ENCODE peak calls at places on chromosomes 7 and 10, in four cellular contexts. W is breast epithelium, I is HCT116, V is SK-N-SH. T is an unnamed sample.

GRCh38 chr7:16465469-16466086 is at the start of gene SOSTDC1:
- DNase-seq in V (peak), I (no peak), W (no peak), T (peak)

GRCh38 chr7:27616186-27616491 is 46.5 kb downstream of the HIBADH start:
- DNase-seq in W (no peak), V (no peak), I (no peak), T (no peak)

GRCh38 chr7:66731986-66732385 is 8.5 kb upstream of the RABGEF1 start:
- DNase-seq in I (no peak), V (peak), W (no peak), T (no peak)

GRCh38 chr10:44567471-44567870 is 182.6 kb upstream of the CXCL12 start:
- DNase-seq in I (no peak), V (no peak), W (no peak), T (no peak)

GRCh38 chr10:82628373-82628772 is 753.4 kb downstream of the NRG3 start:
- DNase-seq in V (no peak), I (no peak), W (no peak), T (no peak)

GRCh38 chr7:47766151-47766550 is 182.1 kb downstream of the PKD1L1 start:
- DNase-seq in V (no peak), I (no peak), W (no peak), T (no peak)

GRCh38 chr10:3364768-3365480 is 192.3 kb upstream of the PITRM1 start:
- DNase-seq in I (no peak), W (no peak), V (no peak), T (no peak)

GRCh38 chr10:19922236-19922963 is 106.2 kb downstream of the PLXDC2 start:
- DNase-seq in I (no peak), W (peak), V (no peak), T (peak)

GRCh38 chr10:26697163-26697921 is at the start of gene PDSS1:
- DNase-seq in W (peak), V (peak), I (peak), T (no peak)

GRCh38 chr7:56097700-56098099 is 4.9 kb upstream of the PHKG1 start:
- DNase-seq in W (no peak), I (no peak), V (no peak), T (no peak)

GRCh38 chr10:63200416-63200815 is 67.3 kb downstream of the NRBF2 start:
- DNase-seq in W (no peak), V (no peak), I (no peak), T (no peak)

GRCh38 chr7:36135700-36136099 is 17.4 kb upstream of the EEPD1 start:
- DNase-seq in I (no peak), W (no peak), V (no peak), T (no peak)

GRCh38 chr7:35988105-35988504 is 164.9 kb upstream of the EEPD1 start:
- DNase-seq in I (no peak), V (no peak), W (no peak), T (no peak)

GRCh38 chr7:106450716-106451115 is 165.9 kb upstream of the NAMPT start:
- DNase-seq in W (no peak), V (no peak), I (no peak), T (no peak)

GRCh38 chr7:106448346-106448991 is 163.7 kb upstream of the NAMPT start:
- DNase-seq in I (no peak), V (no peak), W (no peak), T (no peak)

GRCh38 chr7:106447318-106447847 is 162.6 kb upstream of the NAMPT start:
- DNase-seq in W (no peak), V (no peak), I (no peak), T (no peak)

GRCh38 chr7:106451171-106451570 is 166.4 kb upstream of the NAMPT start:
- DNase-seq in I (no peak), W (no peak), V (no peak), T (no peak)

GRCh38 chr7:106448992-106449859 is 164.4 kb upstream of the NAMPT start:
- DNase-seq in W (no peak), V (no peak), I (no peak), T (no peak)
- H3K27ac ChIP-seq in W (peak), V (no peak), I (no peak), T (peak)

GRCh38 chr7:2151235-2151634 is 81.5 kb downstream of the MAD1L1 start:
- DNase-seq in W (no peak), V (peak), I (no peak), T (no peak)

GRCh38 chr7:2152646-2153045 is 80.1 kb downstream of the MAD1L1 start:
- DNase-seq in I (no peak), W (no peak), V (no peak), T (no peak)

GRCh38 chr7:2150445-2150815 is 82.3 kb downstream of the MAD1L1 start:
- DNase-seq in I (no peak), W (no peak), V (no peak), T (no peak)

GRCh38 chr7:2154121-2154520 is 78.6 kb downstream of the MAD1L1 start:
- DNase-seq in V (no peak), I (no peak), W (no peak), T (no peak)

DNA sequence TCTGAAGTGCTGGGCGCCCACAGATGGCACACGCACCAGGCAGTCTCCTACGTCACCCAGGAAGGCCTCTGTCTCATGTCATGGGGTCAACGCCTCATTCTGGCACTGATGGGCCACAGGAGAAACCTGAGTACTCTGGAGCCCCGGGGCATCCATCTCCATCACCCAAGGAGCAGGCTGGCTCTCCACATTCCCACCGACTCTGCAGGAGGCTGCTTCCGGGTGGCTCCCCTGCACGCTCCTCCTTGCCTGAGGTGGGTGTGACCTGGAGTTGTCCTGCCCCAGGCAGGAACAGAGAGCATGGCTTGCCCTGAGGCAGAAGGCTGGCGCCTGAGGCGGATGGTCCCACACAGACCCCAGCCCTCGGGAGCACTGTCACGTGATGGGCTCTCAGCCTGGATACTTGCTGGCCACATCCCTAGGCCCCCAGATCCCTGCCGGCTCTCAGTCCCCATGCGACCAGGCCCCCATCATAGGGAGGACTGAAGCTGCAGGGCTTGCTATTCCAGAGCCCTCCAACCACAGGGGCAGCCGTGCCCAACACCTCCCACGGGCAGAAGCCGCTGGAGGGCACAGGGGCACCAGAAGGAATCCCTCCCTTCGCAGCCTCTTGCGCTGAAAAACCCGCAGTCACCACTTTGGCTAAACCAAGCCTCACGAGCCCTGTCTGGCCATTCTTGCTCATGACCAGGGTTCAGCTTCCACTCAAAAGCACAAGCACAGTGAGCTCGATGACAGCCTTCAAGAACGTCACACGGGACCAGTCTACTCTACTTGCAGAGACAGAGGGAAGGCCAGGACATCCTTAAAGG is 80.7 kb downstream of the MAD1L1 start:
- DNase-seq in V (peak), I (no peak), W (no peak), T (no peak)
- H3K27ac ChIP-seq in V (no peak), I (no peak), W (no peak), T (no peak)

GRCh38 chr7:94344826-94345225 is 49.9 kb upstream of the COL1A2 start:
- DNase-seq in W (no peak), V (no peak), I (no peak), T (no peak)
- H3K27ac ChIP-seq in W (no peak), V (peak), I (no peak), T (no peak)

GRCh38 chr7:40263752-40264390 is 129.1 kb downstream of the SUGCT start:
- DNase-seq in V (no peak), I (no peak), W (no peak), T (no peak)

GRCh38 chr7:40267583-40267982 is 132.8 kb downstream of the SUGCT start:
- DNase-seq in V (no peak), I (no peak), W (no peak), T (no peak)

GRCh38 chr7:40268836-40269235 is 134.0 kb downstream of the SUGCT start:
- DNase-seq in V (no peak), I (no peak), W (no peak), T (no peak)
- H3K27ac ChIP-seq in V (no peak), I (no peak), W (no peak), T (no peak)

DNA sequence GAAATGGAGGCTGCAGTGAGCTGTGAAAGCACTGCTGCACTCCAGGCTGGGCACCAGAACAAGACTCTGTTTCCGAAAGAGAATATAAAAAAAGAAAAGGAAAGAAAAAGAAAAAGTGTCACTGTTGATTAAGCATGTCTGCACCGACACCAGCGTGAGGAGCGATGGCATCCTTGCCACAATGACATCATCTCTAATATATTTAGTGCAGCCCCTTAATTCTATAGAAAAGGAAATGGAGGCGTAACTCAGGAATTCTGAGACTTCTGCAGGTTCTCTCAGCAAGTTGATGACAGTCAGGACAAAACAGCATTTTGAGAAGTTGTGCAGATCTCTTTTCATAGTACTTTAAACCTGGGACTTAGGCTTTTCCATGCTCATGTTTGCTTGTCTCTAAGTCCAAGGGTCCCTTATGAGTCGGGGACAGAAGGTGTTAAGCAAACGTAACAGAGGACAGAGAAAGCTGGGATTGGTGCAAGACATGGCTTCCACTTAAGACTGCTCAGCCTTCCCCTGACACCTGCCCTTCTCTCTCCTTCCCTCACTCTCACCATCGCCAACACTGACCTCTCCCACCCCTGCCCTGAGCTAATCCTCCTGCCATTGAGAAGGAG is 16.9 kb upstream of the ANKRD1 start:
- DNase-seq in V (no peak), W (no peak), I (no peak), T (no peak)
- H3K27ac ChIP-seq in V (peak), W (no peak), I (no peak), T (no peak)

GRCh38 chr10:24456319-24456718 is 247.4 kb downstream of the KIAA1217 start:
- DNase-seq in W (no peak), V (no peak), I (no peak), T (peak)
- H3K27ac ChIP-seq in W (peak), V (peak), I (no peak), T (peak)

GRCh38 chr7:111092406-111093160 is 1.7 kb downstream of the LRRN3 start:
- DNase-seq in V (no peak), I (no peak), W (no peak), T (no peak)
- H3K27ac ChIP-seq in V (no peak), I (no peak), W (no peak), T (no peak)